ENCODE peak calls at places on chromosomes 1 and 21, in four cellular contexts. F, B, X and Y are unnamed samples.

GRCh38 chr1:29865051-29865450 is 628.7 kb downstream of the PTPRU start:
- DNase-seq in F (no peak), B (no peak), X (no peak), Y (no peak)

GRCh38 chr1:181131255-181131901 is 42.9 kb downstream of the IER5 start:
- DNase-seq in F (no peak), B (no peak), X (no peak), Y (no peak)

GRCh38 chr1:187627516-187627915 is 798.8 kb downstream of the PLA2G4A start:
- DNase-seq in F (no peak), B (no peak), X (no peak), Y (no peak)

GRCh38 chr21:46128106-46128982 is 27.0 kb downstream of the FTCD start:
- DNase-seq in F (peak; percentile 65), B (peak; percentile 3), X (peak; percentile 33), Y (peak; percentile 20)

GRCh38 chr1:53377438-53377841 is 49.6 kb upstream of the LRP8 start:
- DNase-seq in F (no peak), B (no peak), X (peak; percentile 26), Y (peak; percentile 2)

GRCh38 chr1:228898582-228898992 is 163.3 kb downstream of the RHOU start:
- DNase-seq in F (no peak), B (no peak), X (no peak), Y (no peak)

GRCh38 chr1:225915538-225915991 is 8.5 kb downstream of the PYCR2 start:
- DNase-seq in F (no peak), B (no peak), X (no peak), Y (no peak)

GRCh38 chr1:61301824-61302652 is 219.7 kb downstream of the NFIA start:
- DNase-seq in F (no peak), B (no peak), X (no peak), Y (no peak)

GRCh38 chr1:94496076-94496755 is 45.3 kb downstream of the F3 start:
- DNase-seq in F (no peak), B (no peak), X (no peak), Y (no peak)

GRCh38 chr1:65247419-65248359 is 61.7 kb upstream of the DNAJC6 start:
- DNase-seq in F (no peak), B (peak; percentile 2), X (no peak), Y (no peak)

GRCh38 chr1:192904438-192904895 is 95.6 kb downstream of the RGS2 start:
- DNase-seq in F (no peak), B (peak; percentile 61), X (no peak), Y (peak; percentile 71)

GRCh38 chr1:26529655-26530539 is at the start of gene RPS6KA1:
- DNase-seq in F (no peak), B (peak; percentile 55), X (peak; percentile 66), Y (no peak)

GRCh38 chr1:180486092-180486491 is 16.3 kb downstream of the ACBD6 start:
- DNase-seq in F (no peak), B (no peak), X (no peak), Y (no peak)

GRCh38 chr1:32393136-32393535 is 1.1 kb downstream of the BSDC1 start:
- DNase-seq in F (no peak), B (peak; percentile 53), X (no peak), Y (no peak)

GRCh38 chr1:150186789-150187559 is 37.3 kb downstream of the PLEKHO1 start:
- DNase-seq in F (no peak), B (peak; percentile 27), X (no peak), Y (no peak)

GRCh38 chr1:225886159-225887029 is 2.6 kb downstream of the LEFTY1 start:
- DNase-seq in F (no peak), B (no peak), X (peak; percentile 26), Y (no peak)

GRCh38 chr1:24636661-24637357 is 6.3 kb upstream of the SRRM1 start:
- DNase-seq in F (no peak), B (no peak), X (no peak), Y (no peak)

GRCh38 chr1:64850846-64851245 is 106.0 kb downstream of the RAVER2 start:
- DNase-seq in F (no peak), B (no peak), X (no peak), Y (no peak)

GRCh38 chr1:155910621-155911121 is 478 bp downstream of the RIT1 start:
- DNase-seq in F (peak; percentile 69), B (peak; percentile 49), X (no peak), Y (no peak)

GRCh38 chr1:162376754-162377153 is at the start of gene SPATA46:
- DNase-seq in F (peak; percentile 30), B (no peak), X (no peak), Y (no peak)

GRCh38 chr21:45327458-45328197 is 39.9 kb upstream of the POFUT2 start:
- DNase-seq in F (peak; percentile 61), B (no peak), X (peak; percentile 35), Y (no peak)

GRCh38 chr1:101311146-101311892 is 74.5 kb downstream of the S1PR1 start:
- DNase-seq in F (no peak), B (no peak), X (no peak), Y (no peak)
- H3K4me3 ChIP-seq in F (no peak overlapping the region), B (no peak overlapping the region), X (no peak overlapping the region), Y (no peak overlapping the region)

GRCh38 chr1:207050768-207051614 is at the start of gene YOD1:
- DNase-seq in F (peak; percentile 95), B (peak; percentile 90), X (peak; percentile 95), Y (peak; percentile 89)
- H3K4me3 ChIP-seq in F (peak within 1 kb of the TSS; percentile 92), B (peak within 1 kb of the TSS; percentile 88), X (peak within 1 kb of the TSS; percentile 94), Y (peak within 1 kb of the TSS; percentile 85)

DNA sequence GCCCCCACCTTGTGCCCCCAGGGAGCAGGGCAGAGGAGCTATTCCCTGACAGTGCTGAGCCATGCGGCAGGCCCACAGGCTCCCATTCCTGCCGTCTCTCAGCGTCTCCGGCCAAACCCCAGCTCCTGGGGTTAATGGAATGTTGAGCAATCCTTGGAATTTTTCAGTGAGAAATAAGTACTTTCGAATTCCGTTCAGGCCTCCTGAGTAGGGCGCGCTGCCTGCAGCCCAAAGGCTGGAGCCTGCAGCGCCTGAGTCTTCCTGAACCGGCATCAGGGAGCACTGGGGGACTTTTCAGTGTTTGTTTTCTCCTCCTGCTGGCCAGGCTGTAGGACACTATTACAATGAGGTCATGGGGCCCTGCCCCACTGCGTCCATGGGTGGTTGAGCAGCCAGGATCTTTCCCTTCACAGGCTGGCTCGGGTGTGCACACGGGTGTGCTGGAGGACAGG is 33.3 kb upstream of the CSF1 start:
- DNase-seq in F (peak; percentile 92), B (peak; percentile 99), X (peak; percentile 87), Y (peak; percentile 77)
- H3K4me3 ChIP-seq in F (no peak overlapping the region), B (no peak overlapping the region), X (no peak overlapping the region), Y (peak overlapping the region; percentile 9)

GRCh38 chr1:16958475-16958874 is 21.9 kb downstream of the MFAP2 start:
- DNase-seq in F (no peak), B (no peak), X (no peak), Y (no peak)

GRCh38 chr1:16956775-16957174 is 23.6 kb downstream of the MFAP2 start:
- DNase-seq in F (no peak), B (no peak), X (no peak), Y (no peak)

GRCh38 chr1:16960560-16961296 is 19.7 kb downstream of the MFAP2 start:
- DNase-seq in F (peak; percentile 90), B (peak; percentile 88), X (peak; percentile 89), Y (peak; percentile 83)

GRCh38 chr1:16965486-16966067 is 14.8 kb downstream of the MFAP2 start:
- DNase-seq in F (no peak), B (no peak), X (no peak), Y (no peak)

GRCh38 chr1:16961297-16962124 is 18.9 kb downstream of the MFAP2 start:
- DNase-seq in F (no peak), B (no peak), X (no peak), Y (no peak)
- H3K4me3 ChIP-seq in F (peak overlapping the region; percentile 35), B (peak overlapping the region; percentile 34), X (peak overlapping the region; percentile 56), Y (peak overlapping the region; percentile 45)

GRCh38 chr1:115289940-115290339 is 48.1 kb downstream of the NGF start:
- DNase-seq in F (no peak), B (no peak), X (no peak), Y (no peak)
- H3K4me3 ChIP-seq in F (no peak overlapping the region), B (no peak overlapping the region), X (no peak overlapping the region), Y (no peak overlapping the region)

GRCh38 chr1:178047403-178048093 is 46.4 kb upstream of the RASAL2 start:
- DNase-seq in F (no peak), B (no peak), X (no peak), Y (no peak)
- H3K4me3 ChIP-seq in F (no peak overlapping the region), B (no peak overlapping the region), X (no peak overlapping the region), Y (no peak overlapping the region)

GRCh38 chr1:20178634-20179368 is 7.1 kb upstream of the UBXN10 start:
- DNase-seq in F (peak; percentile 80), B (no peak), X (no peak), Y (no peak)
- H3K4me3 ChIP-seq in F (no peak overlapping the region), B (no peak overlapping the region), X (no peak overlapping the region), Y (no peak overlapping the region)

DNA sequence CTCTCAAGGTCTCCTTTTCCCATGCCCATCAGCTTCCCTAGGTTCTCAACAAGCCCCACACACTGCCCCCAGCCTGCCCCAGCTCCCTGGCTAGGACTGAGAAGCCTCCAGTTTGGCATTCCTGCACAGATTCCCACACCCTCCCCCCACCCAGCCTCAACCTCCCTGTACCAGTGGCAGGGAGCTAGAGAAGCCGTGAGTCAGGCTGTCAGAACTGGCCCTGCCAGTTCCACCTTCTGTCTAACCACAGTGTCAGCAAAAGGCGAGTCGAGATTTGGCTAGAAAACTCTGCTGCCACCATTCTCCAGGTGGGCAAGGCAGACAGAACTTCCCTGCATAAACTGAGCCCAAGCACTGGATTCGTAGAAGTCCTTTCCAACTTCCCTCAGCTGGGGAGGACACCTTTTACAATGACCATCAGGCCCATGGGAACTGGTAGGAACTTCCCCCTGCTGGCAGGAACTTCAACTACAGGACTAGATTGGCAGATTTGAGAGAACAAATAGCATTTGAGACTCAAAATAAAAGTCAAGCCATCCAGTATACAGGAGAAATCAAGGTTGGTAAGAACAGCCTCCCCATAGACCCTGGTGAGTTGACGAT is 31.0 kb downstream of the TNNT2 start:
- DNase-seq in F (no peak), B (peak; percentile 57), X (no peak), Y (no peak)
- H3K4me3 ChIP-seq in F (no peak overlapping the region), B (no peak overlapping the region), X (no peak overlapping the region), Y (no peak overlapping the region)

DNA sequence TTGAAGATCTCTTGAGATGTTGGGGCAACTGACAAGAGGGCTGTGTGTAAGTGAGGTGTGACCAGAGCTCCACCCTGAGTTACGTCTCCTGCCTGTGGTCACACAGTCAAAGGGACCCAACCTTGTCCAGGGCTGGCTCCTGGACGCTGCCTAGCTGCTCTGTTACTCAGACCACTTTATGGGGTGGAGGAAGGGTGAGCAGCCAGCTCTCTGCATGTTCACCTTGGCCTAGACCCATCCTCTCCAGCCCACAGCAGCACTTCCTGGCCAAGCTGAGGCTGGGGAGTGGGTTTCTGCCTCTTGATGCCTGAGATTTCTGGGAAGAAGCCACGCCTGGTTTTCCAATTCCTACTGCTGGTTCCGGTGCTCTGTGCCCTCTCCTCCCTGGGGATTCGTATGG is 24.6 kb downstream of the SLC2A1 start:
- DNase-seq in F (peak; percentile 55), B (no peak), X (no peak), Y (no peak)
- H3K4me3 ChIP-seq in F (no peak overlapping the region), B (no peak overlapping the region), X (no peak overlapping the region), Y (no peak overlapping the region)